ENCODE peak calls at places on chromosomes 5 and 9, in seven cellular contexts. P is CD8-positive, alpha-beta memory T cell; D is sigmoid colon; T is cardiac muscle cell; G is transverse colon; Q is H9; N is foreskin keratinocyte. L is an unnamed sample.

GRCh38 chr9:18457498-18457897 is 16.5 kb upstream of the ADAMTSL1 start:
- DNase-seq in T (peak; percentile 31), Q (no peak), G (no peak), N (peak; percentile 67), P (no peak), D (no peak), L (no peak)

GRCh38 chr9:38707885-38708640 is 11.9 kb downstream of the FAM240B start:
- DNase-seq in Q (peak; percentile 62), P (no peak), N (no peak), T (no peak), D (no peak), G (no peak), L (peak; percentile 54)

GRCh38 chr9:21096172-21096900 is 18.6 kb upstream of the IFNB1 start:
- DNase-seq in N (peak; percentile 94), Q (no peak), G (no peak), D (no peak), T (peak; percentile 70), P (peak; percentile 33), L (no peak)

GRCh38 chr5:88384901-88385300 is 116.3 kb upstream of the TMEM161B start:
- DNase-seq in T (no peak), G (no peak), N (no peak), Q (no peak), D (no peak), P (no peak), L (no peak)

GRCh38 chr5:151585970-151586369 is 5.2 kb downstream of the FAT2 start:
- DNase-seq in N (peak; percentile 86), D (no peak), T (no peak), G (no peak), P (no peak), Q (no peak), L (no peak)

GRCh38 chr5:170219615-170220014 is 13.2 kb upstream of the C5orf58 start:
- DNase-seq in Q (no peak), G (no peak), D (no peak), P (no peak), T (peak; percentile 24), N (peak; percentile 79), L (no peak)

GRCh38 chr5:122403256-122403655 is 91.2 kb downstream of the SNCAIP start:
- DNase-seq in G (no peak), Q (no peak), N (peak; percentile 6), T (no peak), P (no peak), D (no peak), L (no peak)

GRCh38 chr5:125408582-125409069 is 662.2 kb upstream of the ZNF608 start:
- DNase-seq in T (peak; percentile 79), P (no peak), G (peak; percentile 35), Q (no peak), N (peak; percentile 98), D (no peak), L (no peak)

GRCh38 chr9:25261445-25261844 is 416.8 kb downstream of the TUSC1 start:
- DNase-seq in N (no peak), G (no peak), D (no peak), P (no peak), T (no peak), Q (no peak), L (no peak)

GRCh38 chr5:53360811-53361210 is 119.6 kb upstream of the FST start:
- DNase-seq in G (no peak), P (no peak), T (peak; percentile 87), N (peak; percentile 99), Q (no peak), D (no peak), L (no peak)

GRCh38 chr5:72013741-72014703 is 93.3 kb upstream of the MAP1B start:
- DNase-seq in P (no peak), D (no peak), G (no peak), Q (no peak), T (peak; percentile 65), N (no peak), L (no peak)

GRCh38 chr9:111005711-111006482 is 32.4 kb downstream of the LPAR1 start:
- DNase-seq in G (no peak), D (no peak), Q (no peak), N (no peak), P (no peak), T (peak; percentile 58), L (no peak)

GRCh38 chr5:115430374-115430773 is 114.2 kb downstream of the FEM1C start:
- DNase-seq in Q (no peak), N (peak; percentile 51), T (no peak), P (no peak), D (no peak), G (no peak), L (no peak)

GRCh38 chr5:69261034-69261433 is 26.3 kb downstream of the CDK7 start:
- DNase-seq in T (no peak), P (no peak), Q (no peak), G (no peak), N (no peak), D (no peak), L (no peak)

GRCh38 chr5:85293139-85293785 is 908.6 kb upstream of the EDIL3 start:
- DNase-seq in Q (no peak), P (no peak), D (no peak), G (no peak), N (no peak), T (peak; percentile 24), L (no peak)

GRCh38 chr5:122078116-122078865 is at the start of gene LOX:
- DNase-seq in G (peak; percentile 61), N (peak; percentile 44), T (peak; percentile 99), Q (peak; percentile 50), P (no peak), D (peak; percentile 95), L (no peak)

GRCh38 chr5:8766448-8766847 is 779.4 kb downstream of the SEMA5A start:
- DNase-seq in Q (no peak), T (no peak), D (no peak), P (no peak), N (no peak), G (no peak), L (no peak)

GRCh38 chr9:6955251-6955921 is 197.6 kb downstream of the KDM4C start:
- DNase-seq in T (peak; percentile 74), G (no peak), D (no peak), Q (no peak), N (no peak), P (no peak), L (no peak)

DNA sequence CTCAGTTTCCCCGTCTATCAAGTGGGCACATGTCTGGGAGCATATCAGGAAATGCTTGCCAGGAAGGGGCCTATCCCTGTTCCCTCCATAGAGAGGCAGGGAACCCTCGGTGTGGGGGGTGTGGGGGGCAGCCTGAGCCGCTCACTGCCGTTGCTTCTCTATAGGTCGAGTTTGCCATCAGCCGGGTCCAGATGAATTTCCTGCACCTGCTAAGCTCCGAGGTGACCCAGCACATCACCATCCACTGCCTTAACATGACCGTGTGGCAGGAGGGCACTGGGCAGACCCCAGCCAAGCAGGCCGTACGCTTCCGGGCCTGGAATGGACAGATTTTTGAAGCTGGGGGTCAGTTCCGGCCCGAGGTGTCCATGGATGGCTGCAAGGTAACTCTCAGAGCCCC is 13.8 kb upstream of the ORM1 start:
- DNase-seq in G (no peak), N (no peak), D (peak; percentile 48), T (no peak), P (no peak), Q (no peak), L (no peak)
- H3K4me1 ChIP-seq in G (no peaks in the 10 kb centered on the region), N (peaks cover 4% of the 10 kb centered on the region), D (peaks cover 5% of the 10 kb centered on the region), T (no peaks in the 10 kb centered on the region), P (no peaks in the 10 kb centered on the region), Q (no peaks in the 10 kb centered on the region), L (no peaks in the 10 kb centered on the region)

GRCh38 chr5:148970228-148970627 is 92.6 kb downstream of the SH3TC2 start:
- DNase-seq in G (peak; percentile 62), P (no peak), N (no peak), T (no peak), Q (peak; percentile 37), D (peak; percentile 71), L (no peak)
- H3K4me1 ChIP-seq in G (peaks cover 14% of the 10 kb centered on the region), P (no peaks in the 10 kb centered on the region), N (peaks cover 54% of the 10 kb centered on the region), T (peaks cover 8% of the 10 kb centered on the region), Q (peaks cover 5% of the 10 kb centered on the region), D (peaks cover 49% of the 10 kb centered on the region), L (peaks cover 1% of the 10 kb centered on the region)

GRCh38 chr5:173746050-173746449 is 129.6 kb upstream of the BOD1 start:
- DNase-seq in D (no peak), P (no peak), Q (peak; percentile 39), G (no peak), T (no peak), N (no peak), L (no peak)
- H3K4me1 ChIP-seq in D (no peaks in the 10 kb centered on the region), P (no peaks in the 10 kb centered on the region), Q (peaks cover 10% of the 10 kb centered on the region), G (no peaks in the 10 kb centered on the region), T (peaks cover 8% of the 10 kb centered on the region), N (no peaks in the 10 kb centered on the region), L (peaks cover 6% of the 10 kb centered on the region)

GRCh38 chr5:150469718-150470470 is 20.4 kb upstream of the RPS14 start:
- DNase-seq in G (no peak), Q (no peak), D (no peak), N (peak; percentile 87), T (peak; percentile 95), P (no peak), L (no peak)
- H3K4me1 ChIP-seq in G (no peaks in the 10 kb centered on the region), Q (no peaks in the 10 kb centered on the region), D (peaks cover 6% of the 10 kb centered on the region), N (peaks cover 24% of the 10 kb centered on the region), T (peaks cover 7% of the 10 kb centered on the region), P (no peaks in the 10 kb centered on the region), L (peaks cover 5% of the 10 kb centered on the region)

DNA sequence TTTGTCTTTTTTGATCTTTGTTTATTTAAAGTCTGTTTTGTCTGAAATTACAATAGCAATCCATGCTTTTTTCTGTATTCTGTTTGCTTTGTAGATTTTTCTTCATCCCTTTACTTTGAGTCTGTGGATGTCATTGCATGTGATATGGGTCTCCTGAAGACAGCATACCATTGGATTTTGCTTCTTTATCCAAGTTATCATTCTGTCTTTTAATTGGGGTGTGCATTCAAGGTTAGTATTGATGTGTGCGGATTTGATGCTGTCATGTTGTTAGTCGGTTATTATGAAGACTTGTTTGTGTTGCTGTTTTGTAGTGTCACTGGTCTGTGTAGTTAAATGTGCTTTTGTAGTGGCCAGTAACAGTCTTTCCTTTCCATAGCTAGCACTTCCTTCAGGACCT is 23.0 kb downstream of the POLK start:
- DNase-seq in G (no peak), Q (no peak), P (no peak), T (no peak), D (no peak), N (no peak), L (no peak)
- H3K4me1 ChIP-seq in G (peaks cover 5% of the 10 kb centered on the region), Q (no peaks in the 10 kb centered on the region), P (no peaks in the 10 kb centered on the region), T (no peaks in the 10 kb centered on the region), D (peaks cover 12% of the 10 kb centered on the region), N (peaks cover 17% of the 10 kb centered on the region), L (peaks cover 5% of the 10 kb centered on the region)

L was measured in iPS DF 6.9.